ENCODE peak calls at places on chromosomes 4 and X, in six cellular contexts. Z, P, D, A, K and L are unnamed samples. For H3K27me3, the result is how much of the 10 kb centered on the place peaks cover.

GRCh38 chr4:156971623-156972369 is at the start of gene PDGFC:
- DNase-seq in Z (no peak), P (peak), D (no peak), A (peak), K (peak), L (no peak)

GRCh38 chr4:89212666-89213381 is 94.8 kb downstream of the GPRIN3 start:
- DNase-seq in Z (no peak), P (no peak), D (no peak), A (peak), K (peak), L (no peak)

GRCh38 chr4:183636488-183636887 is 22.5 kb downstream of the RWDD4 start:
- DNase-seq in Z (no peak), P (no peak), D (no peak), A (no peak), K (no peak), L (no peak)

GRCh38 chr4:186700746-186701145 is 22.9 kb downstream of the FAT1 start:
- DNase-seq in Z (no peak), P (no peak), D (no peak), A (peak), K (peak), L (no peak)

GRCh38 chr4:37893164-37893563 is 2.3 kb downstream of the TBC1D1 start:
- DNase-seq in Z (no peak), P (no peak), D (no peak), A (no peak), K (no peak), L (no peak)

GRCh38 chr4:123359449-123360306 is 36.9 kb upstream of the SPRY1 start:
- DNase-seq in Z (no peak), P (no peak), D (no peak), A (no peak), K (no peak), L (no peak)

GRCh38 chrX:68665502-68665901 is 18.0 kb downstream of the STARD8 start:
- DNase-seq in Z (no peak), P (no peak), D (no peak), A (no peak), K (no peak), L (no peak)

GRCh38 chr4:5572114-5572513 is 136.2 kb downstream of the EVC2 start:
- DNase-seq in Z (no peak), P (no peak), D (no peak), A (peak), K (peak), L (no peak)

GRCh38 chrX:48631376-48632090 is 34.2 kb downstream of the WDR13 start:
- DNase-seq in Z (peak), P (peak), D (peak), A (peak), K (peak), L (peak)

GRCh38 chr4:155426953-155427352 is 50.2 kb upstream of the MAP9 start:
- DNase-seq in Z (no peak), P (no peak), D (no peak), A (no peak), K (no peak), L (no peak)

GRCh38 chr4:103429283-103429682 is 231.1 kb upstream of the CENPE start:
- DNase-seq in Z (no peak), P (no peak), D (peak), A (no peak), K (no peak), L (no peak)

GRCh38 chrX:51144828-51145442 is 187.7 kb upstream of the NUDT10 start:
- DNase-seq in Z (peak), P (peak), D (no peak), A (peak), K (peak), L (no peak)

GRCh38 chr4:95215991-95216605 is 332.7 kb downstream of the UNC5C start:
- DNase-seq in Z (no peak), P (no peak), D (no peak), A (no peak), K (no peak), L (no peak)

GRCh38 chr4:17510582-17510981 is 1.3 kb downstream of the QDPR start:
- DNase-seq in Z (no peak), P (no peak), D (no peak), A (no peak), K (no peak), L (no peak)

GRCh38 chrX:130155564-130155963 is 10.1 kb downstream of the AIFM1 start:
- DNase-seq in Z (no peak), P (no peak), D (no peak), A (no peak), K (peak), L (no peak)

GRCh38 chr4:183721207-183722081 is 62.4 kb downstream of the TRAPPC11 start:
- DNase-seq in Z (no peak), P (peak), D (no peak), A (no peak), K (peak), L (no peak)

GRCh38 chrX:29851971-29852605 is 363.3 kb upstream of the MAGEB2 start:
- DNase-seq in Z (no peak), P (no peak), D (no peak), A (no peak), K (peak), L (no peak)

GRCh38 chr4:22794731-22795130 is 102.0 kb downstream of the GBA3 start:
- DNase-seq in Z (no peak), P (no peak), D (no peak), A (no peak), K (no peak), L (no peak)

GRCh38 chrX:2561461-2561860 is 60.7 kb upstream of the DHRSX start:
- DNase-seq in Z (no peak), P (no peak), D (no peak), A (no peak), K (no peak), L (no peak)

GRCh38 chr4:26589699-26590098 is 5.8 kb downstream of the TBC1D19 start:
- DNase-seq in Z (no peak), P (no peak), D (no peak), A (peak), K (no peak), L (no peak)

GRCh38 chrX:11451133-11451532 is 157.9 kb downstream of the AMELX start:
- DNase-seq in Z (no peak), P (no peak), D (no peak), A (no peak), K (no peak), L (no peak)

GRCh38 chr4:4524364-4524763 is 17.5 kb downstream of the STX18 start:
- DNase-seq in Z (peak), P (no peak), D (no peak), A (no peak), K (no peak), L (no peak)

GRCh38 chr4:8073206-8073863 is 85.3 kb downstream of the ABLIM2 start:
- DNase-seq in Z (no peak), P (no peak), D (no peak), A (no peak), K (no peak), L (no peak)

GRCh38 chr4:9703391-9703790 is 78.0 kb upstream of the DRD5 start:
- DNase-seq in Z (peak), P (peak), D (peak), A (peak), K (no peak), L (no peak)

GRCh38 chr4:6991771-6992557 is 51.2 kb upstream of the TADA2B start:
- DNase-seq in Z (no peak), P (peak), D (no peak), A (peak), K (peak), L (peak)

GRCh38 chr4:78510681-78511080 is 40.9 kb upstream of the ANXA3 start:
- DNase-seq in Z (no peak), P (no peak), D (no peak), A (no peak), K (no peak), L (no peak)

GRCh38 chrX:111181883-111182400 is 86.0 kb downstream of the PAK3 start:
- DNase-seq in Z (no peak), P (no peak), D (no peak), A (no peak), K (no peak), L (no peak)

GRCh38 chr4:69800599-69800998 is 40.2 kb upstream of the SULT1B1 start:
- DNase-seq in Z (no peak), P (no peak), D (no peak), A (peak), K (peak), L (no peak)

GRCh38 chr4:7701866-7702649 is 237.6 kb downstream of the AFAP1 start:
- DNase-seq in Z (no peak), P (no peak), D (no peak), A (peak), K (no peak), L (no peak)

GRCh38 chr4:147678796-147679549 is 5.0 kb downstream of the PRMT9 start:
- DNase-seq in Z (no peak), P (no peak), D (peak), A (no peak), K (no peak), L (no peak)

GRCh38 chrX:12319955-12320354 is 181.7 kb downstream of the FRMPD4 start:
- DNase-seq in Z (no peak), P (no peak), D (no peak), A (no peak), K (no peak), L (no peak)

GRCh38 chr4:156933633-156934258 is 37.9 kb downstream of the PDGFC start:
- DNase-seq in Z (no peak), P (no peak), D (peak), A (peak), K (peak), L (peak)

GRCh38 chr4:172515266-172515879 is 653.2 kb upstream of the GALNT7 start:
- DNase-seq in Z (no peak), P (no peak), D (no peak), A (no peak), K (peak), L (no peak)

GRCh38 chr4:104365618-104366017 is 129.1 kb downstream of the CXXC4 start:
- DNase-seq in Z (no peak), P (no peak), D (no peak), A (no peak), K (no peak), L (no peak)

GRCh38 chr4:7987148-7987989 is 47.7 kb upstream of the AFAP1 start:
- DNase-seq in Z (peak), P (peak), D (peak), A (peak), K (peak), L (no peak)

GRCh38 chr4:13108096-13108495 is 376.0 kb downstream of the RAB28 start:
- DNase-seq in Z (no peak), P (no peak), D (no peak), A (no peak), K (no peak), L (no peak)
- TF ChIP-seq CTCF in Z (no peak), P (no peak), D (peak), A (no peak), K (no peak), L (peak)

DNA sequence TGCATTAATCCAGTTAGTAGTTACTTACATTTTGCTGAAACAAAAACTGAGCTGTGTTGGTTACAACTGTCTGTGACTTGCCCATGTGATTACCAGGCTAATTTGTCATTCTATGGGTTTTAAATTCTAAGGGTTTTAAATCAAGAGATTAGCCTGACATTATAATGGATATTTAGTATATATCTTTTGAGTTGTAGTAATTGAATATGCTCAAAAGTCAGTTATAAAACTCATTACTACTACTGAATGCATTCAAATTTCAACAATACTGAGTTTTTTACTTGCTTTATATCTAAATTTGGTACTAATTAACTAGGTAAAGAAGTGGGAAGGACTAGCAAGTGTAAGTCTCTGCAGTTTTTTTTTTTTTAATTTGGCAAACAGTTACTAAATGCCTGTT is 14.7 kb downstream of the LARP7 start:
- DNase-seq in Z (no peak), P (no peak), D (no peak), A (no peak), K (no peak), L (no peak)
- H3K27me3 ChIP-seq in Z (under half), P (under half), D (under half), A (under half), K (under half), L (under half)

GRCh38 chr4:73432169-73433000 is 3.6 kb upstream of the AFP start:
- DNase-seq in Z (no peak), P (no peak), D (no peak), A (no peak), K (no peak), L (no peak)

GRCh38 chr4:73431813-73432168 is 4.2 kb upstream of the AFP start:
- DNase-seq in Z (no peak), P (no peak), D (no peak), A (no peak), K (no peak), L (no peak)

GRCh38 chr4:73434311-73434710 is 1.7 kb upstream of the AFP start:
- DNase-seq in Z (no peak), P (no peak), D (peak), A (no peak), K (no peak), L (no peak)

GRCh38 chr4:73435984-73436383 is at the start of gene AFP:
- DNase-seq in Z (no peak), P (no peak), D (no peak), A (no peak), K (no peak), L (no peak)

GRCh38 chr4:73433140-73433539 is 2.9 kb upstream of the AFP start:
- DNase-seq in Z (no peak), P (no peak), D (no peak), A (no peak), K (no peak), L (no peak)
- TF ChIP-seq EZH2 in Z (no peak), P (no peak), D (no peak), A (no peak), K (no peak), L (no peak)

GRCh38 chrX:14528629-14529287 is 578 bp upstream of the GLRA2 start:
- DNase-seq in Z (peak), P (peak), D (peak), A (peak), K (no peak), L (peak)
- TF ChIP-seq CTCF in Z (peak), P (peak), D (peak), A (peak), K (peak), L (peak)